ENCODE peak calls at places on chromosomes 5 and 9, in ten cellular contexts. R, C, X, G, Y, Q, D, B, H and U are unnamed samples.

GRCh38 chr5:142078251-142078650 is 30.3 kb upstream of the NDFIP1 start:
- DNase-seq in R (no peak), C (no peak), X (peak; percentile 54), G (no peak), Y (no peak), Q (no peak), D (no peak), B (no peak), H (no peak), U (no peak)

GRCh38 chr9:134846187-134846586 is 34.4 kb upstream of the FCN2 start:
- DNase-seq in R (no peak), C (no peak), X (no peak), G (no peak), Y (no peak), Q (no peak), D (no peak), B (no peak), H (no peak), U (no peak)

GRCh38 chr5:68749648-68750047 is 344.2 kb upstream of the SLC30A5 start:
- DNase-seq in R (no peak), C (no peak), X (no peak), G (no peak), Y (no peak), Q (no peak), D (no peak), B (no peak), H (no peak), U (no peak)

GRCh38 chr5:7394889-7395431 is 978 bp upstream of the ADCY2 start:
- DNase-seq in R (no peak), C (peak; percentile 23), X (peak; percentile 17), G (no peak), Y (peak; percentile 31), Q (no peak), D (peak; percentile 76), B (no peak), H (no peak), U (no peak)

GRCh38 chr9:92726348-92726747 is 38.3 kb downstream of the BICD2 start:
- DNase-seq in R (no peak), C (no peak), X (no peak), G (no peak), Y (no peak), Q (peak; percentile 38), D (peak; percentile 43), B (no peak), H (no peak), U (no peak)

GRCh38 chr9:30800421-30800820 is 1584.0 kb upstream of the ACO1 start:
- DNase-seq in R (no peak), C (no peak), X (no peak), G (no peak), Y (no peak), Q (peak; percentile 55), D (peak; percentile 52), B (no peak), H (no peak), U (no peak)

GRCh38 chr9:79209012-79209411 is 362.8 kb upstream of the TLE4 start:
- DNase-seq in R (no peak), C (no peak), X (no peak), G (no peak), Y (no peak), Q (no peak), D (no peak), B (no peak), H (no peak), U (no peak)

GRCh38 chr9:89872426-89872912 is 267.7 kb downstream of the GADD45G start:
- DNase-seq in R (no peak), C (no peak), X (no peak), G (no peak), Y (no peak), Q (peak; percentile 37), D (peak; percentile 19), B (no peak), H (no peak), U (no peak)

GRCh38 chr5:157520911-157521703 is 54.5 kb downstream of the ADAM19 start:
- DNase-seq in R (no peak), C (no peak), X (no peak), G (peak; percentile 77), Y (peak; percentile 49), Q (no peak), D (no peak), B (peak; percentile 21), H (peak; percentile 44), U (no peak)

GRCh38 chr9:83062653-83063527 is at the start of gene RASEF:
- DNase-seq in R (no peak), C (peak; percentile 41), X (peak; percentile 86), G (peak; percentile 40), Y (no peak), Q (peak; percentile 89), D (peak; percentile 65), B (peak; percentile 62), H (peak; percentile 85), U (no peak)

GRCh38 chr5:93598997-93599371 is 16.0 kb downstream of the NR2F1 start:
- DNase-seq in R (no peak), C (no peak), X (peak; percentile 23), G (no peak), Y (no peak), Q (no peak), D (no peak), B (no peak), H (no peak), U (no peak)

GRCh38 chr5:93599427-93600146 is 16.6 kb downstream of the NR2F1 start:
- DNase-seq in R (no peak), C (no peak), X (peak; percentile 44), G (peak; percentile 88), Y (no peak), Q (no peak), D (no peak), B (no peak), H (no peak), U (no peak)

GRCh38 chr5:93596310-93596675 is 13.3 kb downstream of the NR2F1 start:
- DNase-seq in R (no peak), C (no peak), X (no peak), G (no peak), Y (no peak), Q (peak; percentile 75), D (no peak), B (no peak), H (no peak), U (no peak)

GRCh38 chr5:93596676-93597441 is 13.8 kb downstream of the NR2F1 start:
- DNase-seq in R (no peak), C (no peak), X (peak; percentile 20), G (no peak), Y (no peak), Q (peak; percentile 66), D (no peak), B (no peak), H (peak; percentile 70), U (no peak)

GRCh38 chr5:93598141-93598996 is 15.3 kb downstream of the NR2F1 start:
- DNase-seq in R (no peak), C (no peak), X (peak; percentile 22), G (no peak), Y (no peak), Q (peak; percentile 64), D (no peak), B (no peak), H (no peak), U (no peak)
- H3K4me1 ChIP-seq in R (no peaks in the 10 kb centered on the region), C (peaks cover 34% of the 10 kb centered on the region), X (peaks cover 20% of the 10 kb centered on the region), G (peaks cover 59% of the 10 kb centered on the region), Y (no peaks in the 10 kb centered on the region), Q (no peaks in the 10 kb centered on the region), D (no peaks in the 10 kb centered on the region), B (peaks cover 5% of the 10 kb centered on the region), H (peaks cover 6% of the 10 kb centered on the region), U (peaks cover 13% of the 10 kb centered on the region)

GRCh38 chr9:97855486-97855875 is 2.5 kb downstream of the FOXE1 start:
- DNase-seq in R (no peak), C (no peak), X (no peak), G (no peak), Y (no peak), Q (no peak), D (no peak), B (no peak), H (no peak), U (no peak)
- H3K9me3 ChIP-seq in R (no peaks in the 10 kb centered on the region), C (peaks cover 9% of the 10 kb centered on the region), X (no peaks in the 10 kb centered on the region), G (peaks cover 7% of the 10 kb centered on the region), Y (no peaks in the 10 kb centered on the region), Q (no peaks in the 10 kb centered on the region), D (no peaks in the 10 kb centered on the region), B (no peaks in the 10 kb centered on the region), H (no peaks in the 10 kb centered on the region), U (no peaks in the 10 kb centered on the region)

GRCh38 chr5:151064916-151065499 is 15.8 kb downstream of the TNIP1 start:
- DNase-seq in R (no peak), C (no peak), X (no peak), G (no peak), Y (no peak), Q (no peak), D (no peak), B (no peak), H (no peak), U (no peak)

GRCh38 chr5:151063590-151063989 is 17.2 kb downstream of the TNIP1 start:
- DNase-seq in R (no peak), C (no peak), X (no peak), G (peak; percentile 19), Y (peak; percentile 46), Q (no peak), D (no peak), B (no peak), H (no peak), U (no peak)

GRCh38 chr5:151066920-151067319 is 13.9 kb downstream of the TNIP1 start:
- DNase-seq in R (no peak), C (no peak), X (no peak), G (no peak), Y (no peak), Q (no peak), D (no peak), B (no peak), H (no peak), U (no peak)

GRCh38 chr5:151067632-151068031 is 13.2 kb downstream of the TNIP1 start:
- DNase-seq in R (no peak), C (no peak), X (no peak), G (no peak), Y (no peak), Q (no peak), D (no peak), B (no peak), H (no peak), U (no peak)

GRCh38 chr5:151065609-151066008 is 15.2 kb downstream of the TNIP1 start:
- DNase-seq in R (no peak), C (no peak), X (no peak), G (no peak), Y (no peak), Q (no peak), D (no peak), B (no peak), H (no peak), U (no peak)
- H3K4me1 ChIP-seq in R (peaks cover 28% of the 10 kb centered on the region), C (no peaks in the 10 kb centered on the region), X (peaks cover 32% of the 10 kb centered on the region), G (peaks cover 46% of the 10 kb centered on the region), Y (peaks cover 38% of the 10 kb centered on the region), Q (peaks cover 83% of the 10 kb centered on the region), D (peaks cover 4% of the 10 kb centered on the region), B (peaks cover 56% of the 10 kb centered on the region), H (peaks cover 39% of the 10 kb centered on the region), U (peaks cover 66% of the 10 kb centered on the region)

GRCh38 chr5:43769576-43770352 is 166.8 kb downstream of the NNT start:
- DNase-seq in R (no peak), C (no peak), X (no peak), G (peak; percentile 8), Y (peak; percentile 44), Q (no peak), D (no peak), B (no peak), H (no peak), U (no peak)
- H3K9me3 ChIP-seq in R (no peaks in the 10 kb centered on the region), C (no peaks in the 10 kb centered on the region), X (no peaks in the 10 kb centered on the region), G (no peaks in the 10 kb centered on the region), Y (no peaks in the 10 kb centered on the region), Q (no peaks in the 10 kb centered on the region), D (no peaks in the 10 kb centered on the region), B (no peaks in the 10 kb centered on the region), H (no peaks in the 10 kb centered on the region), U (no peaks in the 10 kb centered on the region)

GRCh38 chr5:56530031-56530430 is 285.3 kb upstream of the MAP3K1 start:
- DNase-seq in R (no peak), C (no peak), X (no peak), G (no peak), Y (no peak), Q (no peak), D (no peak), B (no peak), H (no peak), U (no peak)
- H3K4me1 ChIP-seq in R (no peaks in the 10 kb centered on the region), C (no peaks in the 10 kb centered on the region), X (no peaks in the 10 kb centered on the region), G (no peaks in the 10 kb centered on the region), Y (no peaks in the 10 kb centered on the region), Q (no peaks in the 10 kb centered on the region), D (peaks cover 3% of the 10 kb centered on the region), B (peaks cover 25% of the 10 kb centered on the region), H (no peaks in the 10 kb centered on the region), U (peaks cover 11% of the 10 kb centered on the region)